ENCODE peak calls at places on chromosomes 3 and 15, in four cellular contexts. H is MM.1S, Z is adipocyte, N is ovary. G is an unnamed sample.

GRCh38 chr15:90087454-90088154 is 14.7 kb downstream of the IDH2 start:
- DNase-seq in Z (no peak), H (no peak), N (peak; percentile 63), G (peak; percentile 43)

GRCh38 chr3:16290007-16290826 is 25.2 kb downstream of the OXNAD1 start:
- DNase-seq in N (peak; percentile 55), H (peak; percentile 32), Z (peak; percentile 86), G (peak; percentile 77)

GRCh38 chr3:177197041-177197933 is at the start of gene TBL1XR1:
- DNase-seq in Z (peak; percentile 94), H (peak; percentile 97), N (peak; percentile 94), G (peak; percentile 96)

GRCh38 chr3:46861293-46861995 is 1.8 kb downstream of the MYL3 start:
- DNase-seq in H (no peak), Z (no peak), N (peak; percentile 22), G (no peak)

GRCh38 chr15:89115547-89115946 is 27.3 kb downstream of the ABHD2 start:
- DNase-seq in N (no peak), Z (no peak), H (peak; percentile 98), G (no peak)

GRCh38 chr15:73324496-73325170 is 44.1 kb downstream of the HCN4 start:
- DNase-seq in Z (no peak), N (no peak), H (no peak), G (no peak)

GRCh38 chr15:72982750-72983149 is 69.5 kb upstream of the NEO1 start:
- DNase-seq in Z (no peak), H (no peak), N (no peak), G (no peak)

GRCh38 chr15:65790692-65791334 is 1.3 kb downstream of the DENND4A start:
- DNase-seq in H (peak; percentile 30), Z (peak; percentile 62), N (no peak), G (peak; percentile 35)

GRCh38 chr3:160245261-160245800 is 20.1 kb downstream of the C3orf80 start:
- DNase-seq in H (no peak), N (no peak), Z (no peak), G (peak; percentile 26)

GRCh38 chr3:69352305-69353087 is 33.4 kb downstream of the FRMD4B start:
- DNase-seq in H (no peak), Z (no peak), N (no peak), G (no peak)

DNA sequence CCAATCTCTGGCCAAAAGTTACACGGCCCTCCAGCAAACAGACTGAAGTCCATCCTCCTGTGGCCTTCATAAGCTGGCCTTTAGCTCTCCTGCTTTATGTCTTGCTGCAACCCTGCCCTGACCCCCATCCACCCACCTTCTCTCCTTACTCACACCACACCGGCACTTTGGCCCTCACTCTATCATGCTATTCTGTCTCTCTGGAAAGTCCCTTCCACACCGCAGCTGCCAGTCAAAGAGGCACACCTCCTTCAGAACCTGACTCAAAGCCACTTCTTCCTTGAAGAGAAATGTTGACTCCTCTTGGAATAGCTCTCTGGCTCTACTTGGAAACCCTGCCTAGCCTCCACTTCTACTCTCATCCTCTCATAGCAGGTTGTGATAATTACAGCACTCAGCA is 4.5 kb downstream of the GPR156 start:
- DNase-seq in Z (no peak), H (no peak), N (no peak), G (no peak)
- H3K4me3 ChIP-seq in Z (no peak overlapping the region), H (no peak overlapping the region), N (no peak overlapping the region), G (no peak overlapping the region)

GRCh38 chr3:87793322-87793877 is 265.4 kb downstream of the CGGBP1 start:
- DNase-seq in Z (no peak), N (no peak), H (no peak), G (no peak)

GRCh38 chr3:87788516-87788915 is 270.3 kb downstream of the CGGBP1 start:
- DNase-seq in Z (no peak), N (no peak), H (no peak), G (no peak)

GRCh38 chr3:87792532-87793321 is 266.1 kb downstream of the CGGBP1 start:
- DNase-seq in Z (peak; percentile 5), H (no peak), N (no peak), G (no peak)

GRCh38 chr3:87791248-87792027 is 267.4 kb downstream of the CGGBP1 start:
- DNase-seq in N (no peak), H (no peak), Z (no peak), G (no peak)

GRCh38 chr3:87792193-87792531 is 266.6 kb downstream of the CGGBP1 start:
- DNase-seq in H (no peak), N (no peak), Z (no peak), G (no peak)
- H3K4me3 ChIP-seq in H (no peak overlapping the region), N (peak overlapping the region; percentile 28), Z (peak overlapping the region; percentile 74), G (no peak overlapping the region)

GRCh38 chr3:134652409-134652831 is 1.6 kb upstream of the KY start:
- DNase-seq in N (no peak), Z (peak; percentile 11), H (no peak), G (peak; percentile 34)

GRCh38 chr3:134649106-134649705 is 1.6 kb downstream of the KY start:
- DNase-seq in H (no peak), N (no peak), Z (no peak), G (no peak)

GRCh38 chr3:134650431-134651346 is at the start of gene KY:
- DNase-seq in Z (peak; percentile 49), H (peak; percentile 80), N (peak; percentile 67), G (peak; percentile 47)

GRCh38 chr3:134652886-134653630 is 2.2 kb upstream of the KY start:
- DNase-seq in N (no peak), H (no peak), Z (no peak), G (no peak)

DNA sequence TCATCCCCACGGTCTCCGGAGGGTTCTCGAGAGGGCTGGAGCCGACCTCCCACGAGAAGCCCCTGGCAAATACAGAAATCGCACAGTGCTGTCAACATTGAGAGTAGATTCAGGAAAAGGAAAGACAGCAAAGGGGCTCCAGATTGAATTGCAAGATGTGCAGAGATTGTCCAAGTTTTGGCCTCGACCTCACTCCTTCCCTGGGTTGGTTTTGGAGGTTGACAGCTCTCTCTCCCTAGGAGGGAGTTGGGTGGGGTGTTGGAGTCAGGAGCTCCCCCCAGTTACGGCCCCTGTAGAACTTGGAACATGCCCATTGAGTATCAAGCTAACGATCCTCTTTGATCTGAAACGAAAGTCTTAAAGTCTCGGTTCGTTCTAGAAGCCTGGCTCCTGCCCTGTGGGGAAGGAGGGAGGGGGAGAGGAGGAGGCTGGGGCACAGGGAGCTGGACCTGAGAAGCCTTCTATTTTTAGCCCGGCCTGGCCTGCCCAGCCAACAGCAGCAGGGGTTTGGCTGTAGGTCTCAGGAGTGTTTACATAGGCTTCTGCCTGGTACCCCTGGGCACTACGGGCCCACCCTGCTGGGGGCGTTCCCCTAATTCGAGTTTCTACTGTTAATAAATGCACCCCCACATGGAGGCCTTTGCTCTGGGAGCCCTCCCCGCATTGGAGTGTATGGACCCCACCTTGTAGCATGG is 672 bp upstream of the KY start:
- DNase-seq in H (peak; percentile 57), Z (peak; percentile 27), N (peak; percentile 76), G (peak; percentile 41)
- H3K4me3 ChIP-seq in H (peak overlapping the region; percentile 69), Z (peak overlapping the region; percentile 76), N (peak overlapping the region; percentile 25), G (peak overlapping the region; percentile 45)

GRCh38 chr15:63972801-63973200 is 73.5 kb downstream of the DAPK2 start:
- DNase-seq in H (no peak), Z (no peak), N (no peak), G (no peak)

GRCh38 chr15:63971427-63971805 is 74.9 kb downstream of the DAPK2 start:
- DNase-seq in H (peak; percentile 64), N (no peak), Z (no peak), G (no peak)

GRCh38 chr15:63974036-63974435 is 72.2 kb downstream of the DAPK2 start:
- DNase-seq in N (no peak), H (no peak), Z (no peak), G (no peak)

GRCh38 chr15:63971904-63972303 is 74.4 kb downstream of the DAPK2 start:
- DNase-seq in H (no peak), N (no peak), Z (no peak), G (no peak)

GRCh38 chr15:63973212-63974009 is 72.9 kb downstream of the DAPK2 start:
- DNase-seq in Z (peak; percentile 58), N (no peak), H (no peak), G (peak; percentile 29)
- H3K4me3 ChIP-seq in Z (no peak overlapping the region), N (no peak overlapping the region), H (no peak overlapping the region), G (no peak overlapping the region)